ENCODE peak calls at places on chromosomes 6 and 20, in seven cellular contexts. Z, I, E, H, Q, C and V are unnamed samples.

GRCh38 chr6:35140991-35141720 is at the start of gene TCP11:
- DNase-seq in Z (peak), I (no peak), E (no peak), H (peak), Q (no peak), C (peak), V (no peak)

GRCh38 chr6:11224252-11224965 is 8.1 kb downstream of the NEDD9 start:
- DNase-seq in Z (peak), I (no peak), E (peak), H (no peak), Q (no peak), C (peak), V (peak)

GRCh38 chr6:50062051-50062450 is 12.3 kb upstream of the DEFB112 start:
- DNase-seq in Z (peak), I (no peak), E (no peak), H (no peak), Q (peak), C (peak), V (no peak)

GRCh38 chr6:110233769-110234374 is 53.6 kb downstream of the CDC40 start:
- DNase-seq in Z (peak), I (peak), E (no peak), H (no peak), Q (no peak), C (peak), V (no peak)

GRCh38 chr6:113447088-113447831 is 409.9 kb upstream of the MARCKS start:
- DNase-seq in Z (no peak), I (peak), E (peak), H (no peak), Q (no peak), C (peak), V (peak)

GRCh38 chr6:170086639-170087420 is 204.0 kb downstream of the DLL1 start:
- DNase-seq in Z (no peak), I (no peak), E (no peak), H (peak), Q (no peak), C (no peak), V (no peak)

GRCh38 chr6:44563397-44563796 is 175.9 kb downstream of the CDC5L start:
- DNase-seq in Z (peak), I (no peak), E (no peak), H (peak), Q (no peak), C (peak), V (no peak)

GRCh38 chr20:58128635-58129625 is 99.5 kb downstream of the ANKRD60 start:
- DNase-seq in Z (no peak), I (peak), E (no peak), H (no peak), Q (no peak), C (no peak), V (no peak)

GRCh38 chr20:61886721-61887658 is 178.7 kb downstream of the TAF4 start:
- DNase-seq in Z (peak), I (peak), E (peak), H (peak), Q (peak), C (peak), V (peak)

GRCh38 chr6:82612475-82612874 is 248.9 kb downstream of the TPBG start:
- DNase-seq in Z (no peak), I (no peak), E (no peak), H (no peak), Q (no peak), C (no peak), V (no peak)

GRCh38 chr6:43774776-43775583 is 5.0 kb downstream of the VEGFA start:
- DNase-seq in Z (peak), I (peak), E (peak), H (peak), Q (no peak), C (peak), V (peak)

GRCh38 chr20:60054716-60055371 is 96.6 kb downstream of the CDH26 start:
- DNase-seq in Z (no peak), I (no peak), E (no peak), H (no peak), Q (no peak), C (no peak), V (no peak)

GRCh38 chr6:76381612-76382011 is 309.1 kb upstream of the IMPG1 start:
- DNase-seq in Z (no peak), I (no peak), E (no peak), H (no peak), Q (no peak), C (no peak), V (no peak)

GRCh38 chr20:21796059-21796458 is 90.6 kb downstream of the PAX1 start:
- DNase-seq in Z (peak), I (no peak), E (no peak), H (no peak), Q (no peak), C (peak), V (no peak)

GRCh38 chr20:9392892-9393857 is 121.2 kb upstream of the LAMP5 start:
- DNase-seq in Z (peak), I (peak), E (peak), H (peak), Q (peak), C (peak), V (peak)